ENCODE peak calls at places on chromosomes 1 and 21, in six cellular contexts. H is upper lobe of left lung, P is Peyer's patch, N is brain microvascular endothelial cell, W is spleen, Y is transverse colon. G is an unnamed sample.

GRCh38 chr1:209368864-209369598 is 214.5 kb upstream of the CAMK1G start:
- DNase-seq in H (no peak), P (no peak), N (peak), W (no peak), Y (no peak), G (no peak)

GRCh38 chr1:234139966-234140365 is 233.3 kb upstream of the COA6 start:
- DNase-seq in H (no peak), P (no peak), N (no peak), W (no peak), Y (no peak), G (no peak)

GRCh38 chr1:16017461-16018303 is at the start of gene HSPB7:
- DNase-seq in H (peak), P (no peak), N (peak), W (no peak), Y (peak), G (no peak)

GRCh38 chr21:44436958-44437357 is 18.4 kb upstream of the LRRC3 start:
- DNase-seq in H (peak), P (peak), N (no peak), W (peak), Y (no peak), G (no peak)

GRCh38 chr1:41432481-41433280 is 51.8 kb downstream of the EDN2 start:
- DNase-seq in H (peak), P (peak), N (peak), W (peak), Y (peak), G (peak)

GRCh38 chr1:225777058-225777582 is 506 bp upstream of the SRP9 start:
- DNase-seq in H (no peak), P (no peak), N (no peak), W (no peak), Y (peak), G (no peak)

GRCh38 chr1:151568626-151569088 is 28.5 kb downstream of the TUFT1 start:
- DNase-seq in H (no peak), P (no peak), N (no peak), W (no peak), Y (no peak), G (no peak)

GRCh38 chr1:184373155-184373554 is 13.7 kb upstream of the C1orf21 start:
- DNase-seq in H (no peak), P (no peak), N (no peak), W (no peak), Y (no peak), G (no peak)

GRCh38 chr21:31556662-31557061 is 102.8 kb upstream of the SOD1 start:
- DNase-seq in H (no peak), P (no peak), N (no peak), W (no peak), Y (no peak), G (no peak)

GRCh38 chr1:10738125-10738746 is 58.2 kb downstream of the CASZ1 start:
- DNase-seq in H (no peak), P (peak), N (no peak), W (no peak), Y (peak), G (no peak)

GRCh38 chr1:34924759-34925555 is 4.5 kb downstream of the DLGAP3 start:
- DNase-seq in H (peak), P (no peak), N (peak), W (no peak), Y (peak), G (peak)

GRCh38 chr1:19949016-19949415 is 25.6 kb upstream of the PLA2G2E start:
- DNase-seq in H (no peak), P (no peak), N (peak), W (no peak), Y (no peak), G (no peak)

GRCh38 chr1:201172999-201173610 is 17.5 kb upstream of the IGFN1 start:
- DNase-seq in H (no peak), P (no peak), N (peak), W (no peak), Y (no peak), G (no peak)

GRCh38 chr1:1670866-1671265 is 12.1 kb upstream of the CDK11B start:
- DNase-seq in H (no peak), P (no peak), N (no peak), W (peak), Y (no peak), G (no peak)

GRCh38 chr21:43762303-43763128 is 13.6 kb downstream of the CSTB start:
- DNase-seq in H (peak), P (no peak), N (no peak), W (no peak), Y (no peak), G (no peak)

GRCh38 chr1:39317910-39318633 is 113.6 kb downstream of the MACF1 start:
- DNase-seq in H (no peak), P (no peak), N (peak), W (peak), Y (peak), G (no peak)

GRCh38 chr1:155909894-155910293 is 1.3 kb downstream of the RIT1 start:
- DNase-seq in H (no peak), P (no peak), N (peak), W (no peak), Y (no peak), G (no peak)

GRCh38 chr1:220893701-220894024 is 14.4 kb downstream of the HLX start:
- DNase-seq in H (no peak), P (no peak), N (no peak), W (no peak), Y (no peak), G (no peak)

GRCh38 chr1:221494670-221495069 is 247.2 kb downstream of the DUSP10 start:
- DNase-seq in H (no peak), P (no peak), N (peak), W (no peak), Y (no peak), G (no peak)

GRCh38 chr1:155976062-155976912 is 2.1 kb downstream of the ARHGEF2 start:
- DNase-seq in H (no peak), P (no peak), N (peak), W (peak), Y (peak), G (no peak)

GRCh38 chr1:77279929-77280328 is 1.9 kb upstream of the AK5 start:
- DNase-seq in H (no peak), P (no peak), N (no peak), W (no peak), Y (no peak), G (no peak)

GRCh38 chr1:108881369-108881768 is 4.6 kb downstream of the GPSM2 start:
- DNase-seq in H (no peak), P (no peak), N (no peak), W (no peak), Y (no peak), G (no peak)

GRCh38 chr1:154611150-154611865 is 3.3 kb upstream of the ADAR start:
- DNase-seq in H (no peak), P (no peak), N (no peak), W (no peak), Y (no peak), G (no peak)

GRCh38 chr1:72282271-72282656 is at the start of gene NEGR1:
- DNase-seq in H (peak), P (peak), N (peak), W (peak), Y (peak), G (peak)

GRCh38 chr21:27300770-27301169 is 333.9 kb upstream of the ADAMTS5 start:
- DNase-seq in H (no peak), P (no peak), N (no peak), W (no peak), Y (no peak), G (no peak)

GRCh38 chr1:25610822-25611630 is 5.6 kb upstream of the MAN1C1 start:
- DNase-seq in H (no peak), P (no peak), N (no peak), W (no peak), Y (no peak), G (no peak)

GRCh38 chr1:43348809-43349593 is 9.8 kb upstream of the CDC20 start:
- DNase-seq in H (peak), P (peak), N (peak), W (peak), Y (peak), G (peak)

DNA sequence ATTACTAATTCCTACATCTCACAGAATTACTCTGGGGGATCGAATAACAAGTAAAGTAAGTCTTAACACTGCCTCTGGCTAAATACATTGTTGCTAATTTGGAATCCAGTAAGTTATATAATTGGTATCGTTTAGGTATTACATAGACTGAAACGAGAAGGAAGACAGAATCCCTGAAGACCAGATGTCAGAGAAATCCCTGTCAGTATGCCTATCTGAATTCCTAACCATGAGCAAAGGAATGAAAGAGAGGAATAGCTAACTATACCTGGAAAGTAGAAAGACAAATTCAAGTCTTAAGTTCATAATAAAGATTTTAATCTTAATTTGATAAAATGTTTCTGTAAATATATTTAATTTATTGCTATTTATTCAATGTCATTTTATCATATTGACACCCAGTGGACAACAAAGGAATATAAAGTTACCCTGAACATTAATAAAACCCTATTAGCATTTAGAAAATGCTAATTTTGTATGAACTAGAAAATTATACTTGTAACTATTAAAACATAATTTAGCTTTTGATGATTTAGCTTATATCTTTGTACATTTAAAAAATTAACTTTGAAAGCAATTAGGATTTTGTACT is 11.4 kb downstream of the DEPDC1 start:
- DNase-seq in H (no peak), P (no peak), N (no peak), W (no peak), Y (no peak), G (no peak)
- TF ChIP-seq CTCF in H (no peak), P (no peak), N (no peak), W (no peak), Y (no peak), G (no peak)

DNA sequence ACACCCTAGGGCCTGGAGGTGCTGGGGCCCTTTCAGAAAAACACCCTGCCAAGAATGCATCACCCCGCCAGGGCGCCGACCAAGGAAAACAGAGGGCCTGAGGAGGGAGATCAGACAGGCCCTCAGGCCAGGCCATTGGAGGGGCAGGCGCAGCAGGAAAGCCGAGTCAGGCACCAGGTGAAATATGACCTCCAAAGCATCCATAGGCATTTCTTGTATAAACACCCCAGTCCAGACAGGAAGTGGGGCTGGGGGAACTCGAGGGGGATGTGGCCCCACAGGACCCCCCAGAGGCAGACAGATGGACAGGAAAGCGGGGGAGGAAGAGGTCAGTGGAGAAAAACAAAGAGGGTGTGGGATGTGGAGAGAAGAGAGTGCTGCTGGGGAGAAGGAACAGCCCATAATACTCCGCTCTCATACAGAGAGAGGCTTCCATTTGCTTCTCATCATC is 18.2 kb downstream of the TRIM62 start:
- DNase-seq in H (no peak), P (no peak), N (peak), W (no peak), Y (no peak), G (no peak)
- TF ChIP-seq CTCF in H (no peak), P (no peak), N (no peak), W (no peak), Y (no peak), G (no peak)

DNA sequence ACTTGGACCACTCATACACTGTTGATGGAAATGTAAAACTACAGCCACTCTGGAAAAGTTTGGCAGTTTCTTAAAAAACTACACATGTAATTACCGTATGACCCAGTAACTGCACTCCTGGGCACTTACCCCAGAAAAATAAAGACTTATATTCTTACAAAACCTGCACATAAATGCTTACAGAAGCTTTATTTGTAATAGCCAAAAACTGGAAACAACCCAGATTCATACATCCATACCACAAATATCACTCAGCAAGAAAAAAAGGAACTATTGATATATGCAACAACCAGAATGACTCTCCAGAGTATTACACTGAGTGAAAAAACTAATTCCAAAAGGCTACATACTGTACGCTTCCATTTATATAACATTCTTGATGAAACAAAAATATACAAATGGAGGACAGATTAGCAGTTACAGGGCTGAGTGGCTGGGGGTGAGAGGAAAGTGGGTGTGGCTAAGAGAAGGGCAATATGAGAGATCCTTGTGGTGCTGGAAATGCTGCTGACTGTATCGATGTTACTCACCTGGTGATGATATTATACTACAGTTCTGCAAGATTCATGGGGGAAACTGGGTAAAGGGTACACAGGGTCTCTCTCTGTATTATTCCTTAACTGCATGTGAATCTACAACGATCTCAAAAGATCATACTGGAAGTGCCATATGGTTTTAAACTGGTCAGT is 96.0 kb upstream of the GNG4 start:
- DNase-seq in H (no peak), P (no peak), N (no peak), W (no peak), Y (no peak), G (no peak)
- TF ChIP-seq CTCF in H (no peak), P (no peak), N (no peak), W (no peak), Y (no peak), G (no peak)

GRCh38 chr1:64581786-64582185 is 111.9 kb downstream of the CACHD1 start:
- DNase-seq in H (no peak), P (no peak), N (no peak), W (no peak), Y (no peak), G (no peak)

GRCh38 chr1:64584479-64584878 is 114.5 kb downstream of the CACHD1 start:
- DNase-seq in H (no peak), P (no peak), N (no peak), W (no peak), Y (no peak), G (no peak)
- TF ChIP-seq CTCF in H (no peak), P (peak), N (peak), W (no peak), Y (peak), G (no peak)

G was measured in activated B cell treated with CpG ODN at 0.5 μM for 24 hours.